ENCODE peak calls at places on chromosome 20, in nine cellular contexts. H is dorsolateral prefrontal cortex, N is caudate nucleus, Y is RWPE1, I is thoracic aorta, D is transverse colon, Z is testis, G is esophagus squamous epithelium, J is SJSA1. O is an unnamed sample.
A peak's percentile ranks its signal among the peaks of the same experiment; 100 is the strongest.

GRCh38 chr20:41467690-41468089 is 101.1 kb upstream of the EMILIN3 start:
- DNase-seq in Z (no peak), Y (peak; percentile 20), I (no peak), G (no peak), N (no peak), J (no peak), D (no peak), H (no peak), O (no peak)

GRCh38 chr20:38790210-38791053 is 15.1 kb upstream of the PPP1R16B start:
- DNase-seq in J (peak; percentile 28), I (no peak), D (no peak), G (no peak), H (no peak), Y (peak; percentile 96), N (peak; percentile 44), Z (no peak), O (no peak)

GRCh38 chr20:1819311-1820136 is 75.7 kb upstream of the SIRPA start:
- DNase-seq in Y (no peak), J (no peak), Z (no peak), D (peak; percentile 4), G (no peak), N (no peak), H (no peak), I (no peak), O (no peak)

GRCh38 chr20:14821251-14821650 is 483.8 kb upstream of the FLRT3 start:
- DNase-seq in N (no peak), D (no peak), Z (no peak), J (no peak), Y (no peak), H (no peak), G (no peak), I (no peak), O (no peak)

GRCh38 chr20:35539756-35540212 is 2.1 kb upstream of the ERGIC3 start:
- DNase-seq in H (no peak), I (no peak), Y (no peak), Z (peak; percentile 75), D (peak; percentile 69), G (no peak), N (no peak), J (no peak), O (no peak)

GRCh38 chr20:36823126-36823525 is 49.6 kb upstream of the DSN1 start:
- DNase-seq in H (no peak), I (no peak), G (no peak), N (no peak), D (no peak), Z (peak; percentile 70), J (no peak), Y (no peak), O (no peak)

GRCh38 chr20:62503414-62504178 is 27.8 kb upstream of the GATA5 start:
- DNase-seq in G (no peak), D (no peak), J (no peak), Z (no peak), N (no peak), H (no peak), I (no peak), Y (no peak), O (no peak)

GRCh38 chr20:46174469-46175126 is 56.5 kb downstream of the CD40 start:
- DNase-seq in I (no peak), Z (peak; percentile 81), N (no peak), G (no peak), H (no peak), J (no peak), D (peak; percentile 74), Y (peak; percentile 82), O (peak; percentile 64)

GRCh38 chr20:50251992-50252491 is 61.4 kb downstream of the CEBPB start:
- DNase-seq in N (no peak), D (no peak), Z (no peak), J (peak; percentile 74), I (no peak), Y (no peak), G (no peak), H (no peak), O (no peak)

GRCh38 chr20:33789109-33789857 is 21.9 kb upstream of the CHMP4B start:
- DNase-seq in H (no peak), N (no peak), I (peak; percentile 20), D (peak; percentile 93), J (peak; percentile 84), G (no peak), Y (peak; percentile 100), Z (no peak), O (no peak)

GRCh38 chr20:64131406-64131805 is 24.0 kb upstream of the NPBWR2 start:
- DNase-seq in H (no peak), J (peak; percentile 33), G (no peak), Z (peak; percentile 54), Y (peak; percentile 72), D (no peak), N (no peak), I (no peak), O (no peak)

GRCh38 chr20:50195524-50196120 is 5.0 kb downstream of the CEBPB start:
- DNase-seq in N (no peak), Y (no peak), Z (no peak), I (no peak), D (no peak), J (no peak), H (no peak), G (no peak), O (no peak)

GRCh38 chr20:2820084-2820895 is 4.1 kb downstream of the TMEM239 start:
- DNase-seq in G (no peak), N (no peak), Z (peak; percentile 57), Y (no peak), I (no peak), J (no peak), H (no peak), D (no peak), O (no peak)

GRCh38 chr20:47456952-47457724 is 44.5 kb upstream of the NCOA3 start:
- DNase-seq in N (no peak), J (peak; percentile 32), D (no peak), G (no peak), Z (no peak), I (no peak), Y (peak; percentile 85), H (no peak), O (no peak)

GRCh38 chr20:62668441-62669027 is 26.2 kb downstream of the SLCO4A1 start:
- DNase-seq in J (peak; percentile 73), G (no peak), I (no peak), H (peak; percentile 76), D (peak; percentile 81), Y (peak; percentile 96), N (peak; percentile 75), Z (peak; percentile 87), O (peak; percentile 83)

GRCh38 chr20:24656391-24656790 is 187.0 kb downstream of the SYNDIG1 start:
- DNase-seq in N (no peak), J (no peak), Z (no peak), H (no peak), G (no peak), D (no peak), I (no peak), Y (no peak), O (no peak)

GRCh38 chr20:24654425-24654824 is 185.0 kb downstream of the SYNDIG1 start:
- DNase-seq in D (no peak), Z (no peak), G (no peak), N (no peak), Y (no peak), J (no peak), H (no peak), I (no peak), O (no peak)

GRCh38 chr20:24651171-24651972 is 181.9 kb downstream of the SYNDIG1 start:
- DNase-seq in D (no peak), I (no peak), J (peak; percentile 94), N (no peak), Z (no peak), H (no peak), G (no peak), Y (no peak), O (no peak)

GRCh38 chr20:24651973-24652340 is 182.5 kb downstream of the SYNDIG1 start:
- DNase-seq in J (no peak), D (no peak), I (no peak), N (no peak), H (no peak), Y (no peak), G (no peak), Z (no peak), O (no peak)

DNA sequence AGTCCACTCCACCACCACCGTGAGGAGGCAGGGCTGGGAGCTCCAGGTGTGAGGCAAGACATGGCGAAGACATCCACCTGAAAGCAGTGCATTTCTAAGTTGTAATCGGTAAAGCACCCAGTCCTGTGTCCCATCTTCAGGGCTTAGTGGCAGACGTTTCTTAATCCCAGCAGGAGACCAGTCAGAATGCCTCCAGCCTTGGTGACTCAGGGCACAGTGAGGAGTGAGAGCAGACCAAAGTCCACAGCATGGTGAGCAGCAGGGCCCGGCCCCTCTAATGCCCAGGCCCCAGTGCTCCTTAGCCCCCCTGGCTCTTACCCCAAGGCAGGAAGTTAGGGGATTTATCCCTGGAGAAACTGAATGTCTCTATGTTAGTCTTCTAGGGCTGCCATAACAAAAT is 183.9 kb downstream of the SYNDIG1 start:
- DNase-seq in Y (no peak), N (no peak), Z (no peak), H (no peak), J (peak; percentile 46), D (no peak), G (no peak), I (no peak), O (no peak)
- H3K27ac ChIP-seq in Y (no peak overlapping the region), N (no peak overlapping the region), Z (no peak overlapping the region), H (no peak overlapping the region), J (peak overlapping the region; percentile 19), D (no peak overlapping the region), G (no peak overlapping the region), I (no peak overlapping the region), O (no peak overlapping the region)

GRCh38 chr20:19992996-19993908 is 23.9 kb upstream of the NAA20 start:
- DNase-seq in D (no peak), I (no peak), Z (peak; percentile 66), J (peak; percentile 98), G (no peak), N (no peak), H (no peak), Y (peak; percentile 95), O (no peak)
- H3K27ac ChIP-seq in D (peak overlapping the region; percentile 65), I (peak overlapping the region; percentile 67), Z (peak overlapping the region; percentile 64), J (peak overlapping the region; percentile 93), G (peak overlapping the region; percentile 88), N (peak overlapping the region; percentile 58), H (peak overlapping the region; percentile 60), Y (peak overlapping the region; percentile 100), O (peak overlapping the region; percentile 65)

GRCh38 chr20:44650777-44651493 is 564 bp downstream of the ADA start:
- DNase-seq in Y (no peak), G (no peak), D (no peak), H (no peak), J (no peak), I (no peak), N (no peak), Z (no peak), O (no peak)
- H3K27ac ChIP-seq in Y (peak overlapping the region; percentile 93), G (peak overlapping the region; percentile 88), D (peak overlapping the region; percentile 79), H (peak overlapping the region; percentile 64), J (no peak overlapping the region), I (no peak overlapping the region), N (no peak overlapping the region), Z (peak overlapping the region; percentile 12), O (peak overlapping the region; percentile 85)

GRCh38 chr20:51712501-51713212 is 55.5 kb downstream of the ATP9A start:
- DNase-seq in I (no peak), G (no peak), Y (peak; percentile 42), D (no peak), H (no peak), N (no peak), J (peak; percentile 25), Z (peak; percentile 62), O (no peak)
- H3K27ac ChIP-seq in I (no peak overlapping the region), G (no peak overlapping the region), Y (no peak overlapping the region), D (no peak overlapping the region), H (peak overlapping the region; percentile 7), N (no peak overlapping the region), J (no peak overlapping the region), Z (no peak overlapping the region), O (no peak overlapping the region)